ENCODE peak calls at places on chromosome 18, in ten cellular contexts. S is activated naive CD8-positive, alpha-beta T cell treated with anti-CD3 and anti-CD28 coated beads, Interleukin-2, amount 50 U/mL, for 24 hours; I is adrenal gland; N is NCI-H2029; A is HTR-8/SVneo; Z is glutamatergic neuron; G is activated naive CD4-positive, alpha-beta T cell treated with anti-CD3 and anti-CD28 coated beads, Interleukin-2, amount 10 ng/mL, durations not matched to agents 7 days and 5 days; Y is adipocyte; R is choroid plexus epithelial cell; O is occipital lobe. D is an unnamed sample.

GRCh38 chr18:40179647-40180175 is 1775.3 kb upstream of the PIK3C3 start:
- DNase-seq in I (no peak), O (no peak), R (peak; percentile 29), S (no peak), Y (no peak), G (no peak), Z (peak; percentile 19), N (no peak), A (no peak), D (no peak)

GRCh38 chr18:27378396-27379094 is 193.4 kb upstream of the CHST9 start:
- DNase-seq in G (no peak), N (no peak), S (no peak), I (peak; percentile 4), O (no peak), Z (no peak), A (no peak), R (peak; percentile 68), Y (no peak), D (no peak)

GRCh38 chr18:56043691-56044090 is 455.7 kb upstream of the TCF4 start:
- DNase-seq in I (no peak), Z (no peak), R (no peak), S (no peak), G (no peak), O (peak; percentile 83), A (no peak), Y (no peak), N (no peak), D (peak; percentile 99)

GRCh38 chr18:49164738-49165137 is 214.0 kb upstream of the SMAD7 start:
- DNase-seq in A (no peak), N (no peak), Z (no peak), I (no peak), G (no peak), O (no peak), Y (no peak), S (no peak), R (no peak), D (no peak)

GRCh38 chr18:8730080-8730827 is 24.9 kb downstream of the MTCL1 start:
- DNase-seq in A (peak; percentile 73), S (no peak), R (peak; percentile 93), O (no peak), N (no peak), Y (no peak), Z (no peak), G (no peak), I (peak; percentile 76), D (no peak)

GRCh38 chr18:29840101-29840500 is 1202.4 kb downstream of the DSC3 start:
- DNase-seq in Z (no peak), O (no peak), I (no peak), G (no peak), R (peak; percentile 42), Y (peak; percentile 67), N (no peak), S (no peak), A (peak; percentile 13), D (no peak)

GRCh38 chr18:79403723-79404566 is 8.2 kb downstream of the NFATC1 start:
- DNase-seq in A (no peak), N (no peak), Y (no peak), Z (peak; percentile 33), O (no peak), G (no peak), R (no peak), I (no peak), S (no peak), D (no peak)

GRCh38 chr18:49071776-49072175 is 121.0 kb upstream of the SMAD7 start:
- DNase-seq in N (no peak), I (no peak), Y (no peak), R (no peak), G (no peak), Z (no peak), A (no peak), O (no peak), S (no peak), D (no peak)

GRCh38 chr18:10226971-10227370 is 227.5 kb upstream of the APCDD1 start:
- DNase-seq in I (no peak), R (no peak), N (no peak), Z (no peak), G (no peak), O (no peak), A (no peak), S (no peak), Y (no peak), D (no peak)

GRCh38 chr18:34991152-34991551 is 50.1 kb upstream of the MAPRE2 start:
- DNase-seq in S (no peak), O (no peak), N (no peak), G (no peak), R (no peak), I (no peak), Y (no peak), Z (no peak), A (no peak), D (peak; percentile 72)

GRCh38 chr18:50374170-50374752 is 585 bp upstream of the SKA1 start:
- DNase-seq in A (no peak), Z (no peak), O (no peak), Y (no peak), G (no peak), S (no peak), N (no peak), R (no peak), I (no peak), D (no peak)

GRCh38 chr18:56992777-56993176 is 154.1 kb upstream of the BOD1L2 start:
- DNase-seq in N (no peak), I (no peak), Y (peak; percentile 22), G (no peak), O (no peak), R (peak; percentile 8), A (no peak), S (no peak), Z (no peak), D (no peak)

GRCh38 chr18:79521806-79522205 is 126.1 kb downstream of the NFATC1 start:
- DNase-seq in Z (no peak), N (no peak), O (no peak), A (no peak), Y (no peak), G (peak; percentile 23), R (no peak), S (no peak), I (no peak), D (no peak)

GRCh38 chr18:54147439-54147838 is 77.0 kb downstream of the MBD2 start:
- DNase-seq in Z (no peak), I (no peak), S (no peak), O (no peak), G (no peak), R (no peak), A (no peak), Y (no peak), N (no peak), D (no peak)

GRCh38 chr18:5309888-5310470 is 14.5 kb upstream of the ZBTB14 start:
- DNase-seq in G (peak; percentile 61), Z (no peak), I (no peak), S (no peak), N (no peak), R (no peak), O (no peak), A (no peak), Y (no peak), D (no peak)

GRCh38 chr18:11668441-11669169 is 20.5 kb upstream of the GNAL start:
- DNase-seq in I (no peak), G (no peak), Z (no peak), R (no peak), Y (no peak), S (no peak), A (no peak), O (no peak), N (no peak), D (no peak)

GRCh38 chr18:69758458-69758857 is 189.2 kb downstream of the CD226 start:
- DNase-seq in I (no peak), N (no peak), G (no peak), O (no peak), S (no peak), Y (peak; percentile 12), R (peak; percentile 14), A (no peak), Z (no peak), D (no peak)